ENCODE peak calls at places on chromosomes 3 and 15, in ten cellular contexts. L, K, D, Y, H, C, O, J, U and T are unnamed samples.

GRCh38 chr3:168426196-168426595 is 330.5 kb upstream of the GOLIM4 start:
- DNase-seq in L (no peak), U (no peak), C (no peak), O (no peak), Y (no peak), J (no peak), D (peak; percentile 52), H (no peak), K (no peak), T (peak; percentile 8)

GRCh38 chr3:12194209-12194608 is 35.5 kb upstream of the TIMP4 start:
- DNase-seq in U (no peak), O (no peak), H (peak; percentile 93), C (no peak), J (peak; percentile 93), Y (no peak), L (peak; percentile 79), K (no peak), D (peak; percentile 92), T (peak; percentile 81)

GRCh38 chr3:111735271-111735758 is 123.8 kb upstream of the PHLDB2 start:
- DNase-seq in L (peak; percentile 94), J (no peak), D (peak; percentile 94), Y (peak; percentile 72), H (peak; percentile 86), O (no peak), C (no peak), K (no peak), U (no peak), T (peak; percentile 99)

GRCh38 chr3:77348244-77348855 is 308.5 kb downstream of the ROBO2 start:
- DNase-seq in L (peak; percentile 23), D (peak; percentile 6), H (peak; percentile 19), C (no peak), U (no peak), K (no peak), Y (peak; percentile 55), O (no peak), J (peak; percentile 43), T (peak; percentile 45)

GRCh38 chr15:78302579-78302978 is 3.2 kb upstream of the SKIC8 start:
- DNase-seq in H (peak; percentile 72), J (peak; percentile 58), K (no peak), L (peak; percentile 86), D (peak; percentile 85), C (no peak), U (no peak), Y (peak; percentile 99), O (no peak), T (peak; percentile 94)

GRCh38 chr3:196232154-196232881 is 16.0 kb downstream of the SLC51A start:
- DNase-seq in Y (no peak), U (no peak), O (no peak), J (no peak), C (no peak), D (no peak), K (no peak), H (no peak), L (no peak), T (no peak)

GRCh38 chr3:171225698-171226097 is 199.2 kb upstream of the SLC2A2 start:
- DNase-seq in D (peak; percentile 5), O (no peak), U (no peak), K (no peak), L (peak; percentile 36), J (no peak), C (no peak), H (peak; percentile 39), Y (peak; percentile 87), T (peak; percentile 30)

GRCh38 chr3:187798531-187799520 is 53.6 kb upstream of the BCL6 start:
- DNase-seq in Y (no peak), O (no peak), K (no peak), D (no peak), L (no peak), U (no peak), J (no peak), H (no peak), C (no peak), T (no peak)

GRCh38 chr3:2377281-2377680 is 278.6 kb downstream of the CNTN4 start:
- DNase-seq in D (no peak), U (no peak), K (no peak), H (no peak), C (no peak), L (no peak), O (no peak), Y (no peak), J (no peak), T (no peak)

GRCh38 chr3:29893024-29893554 is 612.2 kb downstream of the RBMS3 start:
- DNase-seq in H (peak; percentile 3), Y (peak; percentile 24), L (no peak), K (no peak), C (no peak), O (no peak), U (no peak), D (no peak), J (no peak), T (no peak)